ENCODE peak calls at places on chromosome X, in seven cellular contexts. G, R, U, P, X, A and I are unnamed samples.

GRCh38 chrX:102950908-102951866 is 14.1 kb downstream of the RAB40AL start:
- DNase-seq in X (peak; percentile 38), G (no peak), P (peak; percentile 77), A (no peak), R (peak; percentile 81), U (peak; percentile 35), I (peak; percentile 47)

GRCh38 chrX:51847463-51847862 is 46.0 kb upstream of the MAGED1 start:
- DNase-seq in A (no peak), G (no peak), X (no peak), U (no peak), P (no peak), R (no peak), I (no peak)

GRCh38 chrX:23811135-23811781 is 28.3 kb downstream of the SAT1 start:
- DNase-seq in R (no peak), U (no peak), A (no peak), G (no peak), P (no peak), X (peak; percentile 40), I (no peak)

GRCh38 chrX:56762707-56763555 is 33.9 kb downstream of the NBDY start:
- DNase-seq in P (no peak), R (no peak), A (no peak), G (no peak), U (no peak), X (no peak), I (no peak)

GRCh38 chrX:72243472-72243871 is 4.6 kb upstream of the ERCC6L start:
- DNase-seq in G (peak; percentile 9), P (no peak), R (peak; percentile 41), X (no peak), A (no peak), U (no peak), I (peak; percentile 57)

GRCh38 chrX:11137543-11138139 is 26.5 kb downstream of the HCCS start:
- DNase-seq in P (no peak), R (peak; percentile 73), U (peak; percentile 3), X (no peak), A (no peak), G (peak; percentile 33), I (peak; percentile 15)

GRCh38 chrX:136162827-136163427 is 15.6 kb downstream of the FHL1 start:
- DNase-seq in X (no peak), U (no peak), A (no peak), G (peak; percentile 32), R (peak; percentile 82), P (peak; percentile 50), I (peak; percentile 49)

GRCh38 chrX:47030339-47030738 is 47.9 kb upstream of the RGN start:
- DNase-seq in P (no peak), U (peak; percentile 62), R (peak; percentile 89), X (peak; percentile 66), G (peak; percentile 36), A (peak; percentile 25), I (peak; percentile 65)

GRCh38 chrX:39519213-39519544 is 578.6 kb downstream of the BCOR start:
- DNase-seq in P (peak; percentile 56), U (no peak), G (no peak), A (no peak), R (peak; percentile 2), X (no peak), I (peak; percentile 14)

GRCh38 chrX:131262738-131263679 is 26.1 kb downstream of the IGSF1 start:
- DNase-seq in G (no peak), U (no peak), X (no peak), R (peak; percentile 47), P (peak; percentile 68), A (no peak), I (peak; percentile 2)